ENCODE peak calls at places on chromosomes 3 and 15, in four cellular contexts. M, Y, X and H are unnamed samples. For H3K27me3 and H3K4me1, the result is how much of the 10 kb centered on the place peaks cover.

GRCh38 chr15:89030311-89030710 is 57.9 kb upstream of the ABHD2 start:
- DNase-seq in M (no peak), Y (no peak), X (no peak), H (no peak)

GRCh38 chr3:170044795-170045244 is 7.0 kb downstream of the GPR160 start:
- DNase-seq in M (no peak), Y (no peak), X (no peak), H (no peak)

GRCh38 chr3:53194218-53195065 is 33.4 kb downstream of the PRKCD start:
- DNase-seq in M (peak), Y (peak), X (peak), H (no peak)

GRCh38 chr3:173028351-173028750 is 112.7 kb downstream of the SPATA16 start:
- DNase-seq in M (no peak), Y (no peak), X (no peak), H (no peak)

GRCh38 chr3:183883291-183884096 is 1.2 kb downstream of the PARL start:
- DNase-seq in M (no peak), Y (no peak), X (no peak), H (no peak)

GRCh38 chr3:23735062-23735461 is 70.7 kb upstream of the UBE2E1 start:
- DNase-seq in M (peak), Y (no peak), X (no peak), H (no peak)

GRCh38 chr3:126546013-126546412 is 12.7 kb downstream of the C3orf22 start:
- DNase-seq in M (no peak), Y (no peak), X (peak), H (no peak)

GRCh38 chr15:71055461-71055860 is 59.8 kb upstream of the THSD4 start:
- DNase-seq in M (peak), Y (no peak), X (no peak), H (no peak)

GRCh38 chr3:143831208-143831607 is 17.1 kb downstream of the SLC9A9 start:
- DNase-seq in M (peak), Y (no peak), X (no peak), H (no peak)

GRCh38 chr15:94314639-94315038 is 83.3 kb downstream of the MCTP2 start:
- DNase-seq in M (no peak), Y (no peak), X (no peak), H (no peak)

GRCh38 chr3:42683875-42684593 is 1.3 kb upstream of the KLHL40 start:
- DNase-seq in M (peak), Y (peak), X (peak), H (peak)

GRCh38 chr15:63188247-63188936 is 1.0 kb upstream of the RAB8B start:
- DNase-seq in M (no peak), Y (no peak), X (no peak), H (no peak)

GRCh38 chr3:138332472-138333073 is 2.9 kb upstream of the NME9 start:
- DNase-seq in M (peak), Y (no peak), X (no peak), H (no peak)

GRCh38 chr3:71384393-71384792 is 199.1 kb downstream of the FOXP1 start:
- DNase-seq in M (no peak), Y (no peak), X (no peak), H (no peak)

GRCh38 chr15:62164500-62165028 is 521 bp downstream of the C2CD4B start:
- DNase-seq in M (no peak), Y (peak), X (no peak), H (no peak)
- H3K4me3 ChIP-seq in M (no peak), Y (peak), X (peak), H (peak)

GRCh38 chr3:14047841-14048240 is 76.8 kb downstream of the CHCHD4 start:
- DNase-seq in M (no peak), Y (no peak), X (no peak), H (no peak)
- H3K27me3 ChIP-seq in M (half or more), Y (under half), X (under half), H (under half)

DNA sequence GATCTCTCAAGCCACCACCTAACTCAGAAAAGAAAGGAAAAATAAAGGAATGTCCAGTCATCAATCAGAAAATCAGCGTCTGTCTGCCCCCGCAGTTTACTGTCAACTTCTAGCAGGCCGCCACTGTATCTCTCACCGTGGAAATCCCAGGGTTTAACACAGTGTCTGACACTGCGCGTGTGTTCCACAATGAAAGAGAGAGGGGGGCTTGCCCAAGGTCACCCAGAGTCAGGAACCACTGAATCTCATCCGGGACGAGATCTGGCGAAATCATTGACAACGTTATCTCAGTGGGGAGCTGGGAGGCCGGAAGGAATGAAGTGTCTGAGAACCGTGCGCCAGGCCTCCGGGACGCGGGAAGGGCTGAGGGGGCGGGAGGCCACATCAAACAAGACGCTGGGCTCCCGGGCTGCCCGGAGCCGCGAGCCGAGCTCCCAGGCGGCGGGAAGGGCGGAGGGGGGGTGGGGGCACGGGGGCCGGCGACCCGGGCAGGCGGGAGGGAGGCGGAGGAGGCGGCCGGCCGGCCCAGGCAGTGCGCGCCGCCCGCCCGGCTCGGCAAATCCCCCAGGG is 2.2 kb upstream of the HES1 start:
- DNase-seq in M (peak), Y (peak), X (peak), H (peak)
- H3K4me1 ChIP-seq in M (half or more), Y (under half), X (under half), H (under half)

DNA sequence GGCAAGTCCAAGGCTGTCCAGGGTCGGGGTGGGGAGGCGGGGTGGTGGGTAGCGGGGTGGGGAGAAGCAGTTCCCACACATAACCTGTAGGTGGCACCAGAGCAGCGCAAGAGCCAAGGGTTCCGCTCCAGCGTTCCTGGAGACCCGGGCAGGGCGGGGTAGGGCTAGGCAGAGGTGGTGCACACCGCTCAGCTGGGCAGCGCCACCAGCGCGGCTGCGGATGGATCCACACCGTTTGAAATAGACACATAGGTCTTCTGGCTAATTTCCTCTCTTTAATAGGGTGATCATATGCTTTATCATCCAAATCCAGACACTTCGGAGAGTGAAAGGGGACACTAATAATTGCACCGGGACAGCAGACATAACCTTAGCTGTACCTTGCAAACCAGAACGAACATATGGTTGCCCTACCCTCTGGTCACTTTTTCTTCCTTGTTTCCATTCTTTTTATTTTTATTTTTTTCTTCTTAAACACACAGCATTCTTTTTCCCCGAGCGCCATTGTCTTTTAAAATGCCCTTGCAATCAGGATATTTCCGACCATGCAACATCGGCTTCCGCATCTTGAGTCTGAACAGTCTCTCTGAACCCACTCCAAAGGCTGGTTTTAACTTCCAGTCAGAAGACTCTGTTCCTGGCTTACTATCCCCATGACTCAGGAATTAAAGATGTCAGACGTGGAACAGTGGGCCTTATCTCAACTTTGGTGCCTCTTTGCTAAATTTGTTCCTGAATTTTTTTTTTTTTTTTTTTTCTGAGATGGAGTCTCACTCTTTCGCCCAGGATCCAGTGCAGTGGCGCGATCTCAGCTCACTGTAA is 12.5 kb upstream of the ZSCAN2 start:
- DNase-seq in M (peak), Y (peak), X (peak), H (peak)
- H3K4me3 ChIP-seq in M (peak), Y (peak), X (peak), H (peak)

DNA sequence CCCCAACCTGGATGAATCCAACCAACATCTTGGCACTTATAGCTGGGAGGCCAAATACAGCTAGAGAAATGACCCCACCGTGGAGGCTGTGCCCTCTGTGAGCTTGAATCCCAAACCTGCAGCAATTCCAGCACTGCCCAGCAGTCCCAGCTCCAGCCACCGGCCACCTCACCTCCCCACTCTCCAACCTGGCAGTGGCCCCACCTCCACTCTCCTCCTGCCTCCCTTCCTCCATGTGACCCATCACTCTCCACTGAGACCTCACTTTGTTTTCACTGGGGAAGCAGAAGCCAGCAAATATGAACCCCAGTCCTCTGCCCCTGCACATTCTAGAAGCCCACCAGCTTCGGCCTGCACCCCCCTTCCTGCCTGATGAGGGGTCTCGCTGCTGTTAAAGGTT is 79.7 kb upstream of the LINGO1 start:
- DNase-seq in M (no peak), Y (no peak), X (no peak), H (no peak)
- H3K27me3 ChIP-seq in M (under half), Y (under half), X (under half), H (under half)

GRCh38 chr15:83422541-83422940 is 24.6 kb upstream of the SH3GL3 start:
- DNase-seq in M (no peak), Y (no peak), X (no peak), H (no peak)
- H3K4me1 ChIP-seq in M (under half), Y (under half), X (under half), H (under half)

GRCh38 chr3:61562810-61563613 is 1.6 kb downstream of the PTPRG start:
- DNase-seq in M (no peak), Y (peak), X (peak), H (no peak)
- H3K4me3 ChIP-seq in M (no peak), Y (peak), X (peak), H (peak)

DNA sequence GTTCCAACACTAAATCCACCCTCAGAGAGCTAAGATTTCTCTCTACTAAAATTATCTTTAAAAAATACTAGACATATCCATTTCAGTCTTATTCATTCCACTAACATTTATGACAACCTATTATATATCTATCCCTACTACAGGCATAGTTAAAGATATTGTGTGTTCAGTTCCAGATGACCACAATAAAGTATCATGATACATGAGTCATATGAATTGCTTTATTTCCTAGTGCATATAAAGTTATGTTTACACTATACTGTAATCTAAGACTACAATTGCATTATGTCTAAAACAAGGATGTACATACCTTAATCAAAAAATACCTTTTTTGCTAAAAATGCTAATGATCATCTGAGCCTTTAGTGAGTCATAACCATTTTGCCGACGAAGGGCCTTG is 19.4 kb downstream of the SHOX2 start:
- DNase-seq in M (peak), Y (no peak), X (no peak), H (no peak)
- H3K27me3 ChIP-seq in M (under half), Y (under half), X (under half), H (under half)

DNA sequence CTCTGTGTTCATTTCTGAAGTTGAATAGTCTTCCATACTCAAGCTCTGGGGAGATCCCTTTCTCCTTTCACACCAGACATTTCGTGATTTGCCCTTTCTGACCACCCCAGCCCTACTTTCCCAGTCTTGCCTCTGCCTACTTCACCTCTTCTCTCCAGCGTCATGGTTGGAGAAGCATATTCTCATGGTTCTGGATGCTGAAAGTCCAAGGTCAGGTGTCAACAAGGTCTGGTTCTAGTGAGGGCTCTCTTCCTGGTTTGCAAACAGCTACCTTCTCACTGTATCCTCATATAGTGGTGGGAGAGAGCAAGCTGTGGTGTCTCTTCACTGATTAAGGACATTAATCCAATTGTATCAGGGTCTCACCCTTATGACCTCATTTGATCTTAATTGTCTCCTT is 169.4 kb downstream of the IGF1R start:
- DNase-seq in M (no peak), Y (no peak), X (no peak), H (no peak)
- H3K4me1 ChIP-seq in M (under half), Y (under half), X (under half), H (under half)

GRCh38 chr3:127632035-127632434 is 3.0 kb downstream of the PODXL2 start:
- DNase-seq in M (no peak), Y (no peak), X (no peak), H (no peak)

GRCh38 chr3:127630811-127631714 is 2.1 kb downstream of the PODXL2 start:
- DNase-seq in M (no peak), Y (no peak), X (no peak), H (no peak)

GRCh38 chr3:127628788-127629456 is at the start of gene PODXL2:
- DNase-seq in M (peak), Y (peak), X (peak), H (peak)

GRCh38 chr3:127628426-127628787 is 578 bp upstream of the PODXL2 start:
- DNase-seq in M (no peak), Y (no peak), X (no peak), H (no peak)

GRCh38 chr3:127629462-127630403 is 748 bp downstream of the PODXL2 start:
- DNase-seq in M (no peak), Y (no peak), X (peak), H (no peak)
- H3K4me3 ChIP-seq in M (peak), Y (peak), X (peak), H (peak)